ENCODE peak calls at places on chromosomes 7 and 10, in four cellular contexts. S is IMR-90, X is K562, T is GM12878. E is an unnamed sample.

GRCh38 chr10:74076961-74077360 is 73.7 kb downstream of the AP3M1 start:
- DNase-seq in S (peak), X (no peak), T (no peak), E (no peak)

GRCh38 chr10:26703974-26704373 is 6.5 kb downstream of the PDSS1 start:
- DNase-seq in S (no peak), X (no peak), T (no peak), E (peak)

GRCh38 chr7:11427686-11428273 is 404.2 kb downstream of the THSD7A start:
- DNase-seq in S (peak), X (peak), T (no peak), E (peak)

GRCh38 chr7:99772565-99772964 is 11.4 kb downstream of the CYP3A4 start:
- DNase-seq in S (no peak), X (no peak), T (no peak), E (no peak)

GRCh38 chr7:33790746-33791145 is 114.6 kb upstream of the BMPER start:
- DNase-seq in S (no peak), X (no peak), T (no peak), E (no peak)

GRCh38 chr7:131122394-131122793 is 205.3 kb upstream of the MKLN1 start:
- DNase-seq in S (no peak), X (no peak), T (no peak), E (no peak)

GRCh38 chr10:31404640-31405039 is 85.6 kb downstream of the ZEB1 start:
- DNase-seq in S (peak), X (no peak), T (no peak), E (no peak)

GRCh38 chr7:24891173-24891787 is 88.7 kb downstream of the OSBPL3 start:
- DNase-seq in S (no peak), X (no peak), T (no peak), E (peak)

GRCh38 chr7:93889261-93889660 is 1.3 kb downstream of the TFPI2 start:
- DNase-seq in S (peak), X (no peak), T (no peak), E (no peak)

GRCh38 chr10:110307805-110308204 is 3.1 kb upstream of the SMNDC1 start:
- DNase-seq in S (no peak), X (no peak), T (no peak), E (peak)

GRCh38 chr10:110312206-110312605 is 7.5 kb upstream of the SMNDC1 start:
- DNase-seq in S (no peak), X (no peak), T (no peak), E (no peak)

GRCh38 chr10:110313674-110314073 is 9.0 kb upstream of the SMNDC1 start:
- DNase-seq in S (no peak), X (no peak), T (no peak), E (no peak)

GRCh38 chr10:110310741-110311140 is 6.0 kb upstream of the SMNDC1 start:
- DNase-seq in S (no peak), X (no peak), T (no peak), E (peak)

GRCh38 chr10:110311357-110311949 is 6.7 kb upstream of the SMNDC1 start:
- DNase-seq in S (peak), X (no peak), T (peak), E (peak)
- TF ChIP-seq FOS in S (no peak), X (no peak), T (no peak), E (no peak)

DNA sequence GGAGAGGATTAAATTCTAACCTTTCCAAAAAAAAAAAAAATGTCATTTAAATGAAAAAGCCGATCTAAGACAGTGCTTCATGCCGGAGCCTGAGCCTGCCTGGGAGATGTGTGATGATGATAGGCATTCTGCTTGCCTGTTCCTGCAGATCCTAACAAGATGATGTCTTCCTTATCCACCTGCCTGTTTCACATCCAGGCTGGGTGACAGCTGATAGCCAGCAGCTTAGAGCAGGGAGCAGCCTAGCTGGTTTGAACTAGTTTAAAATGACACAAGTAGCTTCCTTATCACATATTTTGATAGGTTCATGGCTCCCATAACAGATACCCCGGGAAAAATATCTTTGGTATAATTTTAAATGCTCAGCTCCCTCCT is 96.7 kb upstream of the FGFR2 start:
- DNase-seq in S (no peak), X (no peak), T (no peak), E (no peak)
- H3K4me3 ChIP-seq in S (no peak), X (no peak), T (no peak), E (no peak)

DNA sequence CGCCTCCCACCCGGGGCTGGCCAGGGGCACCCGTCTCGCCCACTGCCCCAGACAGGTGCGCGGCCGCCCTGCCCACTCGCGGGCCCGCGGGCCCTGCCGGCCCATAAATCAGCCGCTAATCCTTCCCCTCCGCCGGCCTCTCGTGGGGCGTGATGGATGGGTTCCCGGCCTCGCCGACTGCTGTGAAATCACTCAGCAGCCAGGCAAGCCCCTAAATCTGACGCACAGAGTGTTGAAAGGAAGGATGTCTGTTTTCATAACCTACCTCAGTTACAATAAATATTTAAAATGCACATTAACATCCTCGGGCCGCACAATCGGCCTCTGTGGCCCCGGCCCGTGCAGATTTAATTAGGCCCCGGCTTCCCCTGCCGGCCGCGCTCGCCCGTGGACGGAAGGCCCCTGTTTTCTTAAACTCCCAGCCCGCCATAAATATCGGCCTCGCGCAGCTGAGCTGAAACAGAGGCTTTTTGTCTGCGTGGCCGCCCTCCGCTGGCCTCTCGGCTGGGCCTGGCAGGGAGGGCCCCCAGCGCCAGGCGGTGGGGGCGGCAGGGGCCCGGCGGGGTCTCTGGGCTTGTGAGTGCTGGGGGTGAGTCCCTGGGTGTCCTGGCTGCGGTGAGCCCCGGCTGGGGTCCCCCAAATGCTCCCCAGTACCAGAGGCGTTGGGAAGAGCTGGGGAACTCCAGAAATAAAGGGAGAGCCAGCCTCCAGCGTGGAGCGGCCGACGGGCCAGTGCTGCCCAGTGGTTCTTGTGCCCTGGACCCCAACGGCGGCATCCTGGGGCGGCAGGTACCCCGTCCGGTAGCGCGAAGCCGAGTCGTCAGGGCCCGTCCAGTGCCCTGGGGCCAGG is 90.7 kb downstream of the UNCX start:
- DNase-seq in S (no peak), X (no peak), T (no peak), E (no peak)
- TF ChIP-seq FOS in S (no peak), X (no peak), T (no peak), E (no peak)

DNA sequence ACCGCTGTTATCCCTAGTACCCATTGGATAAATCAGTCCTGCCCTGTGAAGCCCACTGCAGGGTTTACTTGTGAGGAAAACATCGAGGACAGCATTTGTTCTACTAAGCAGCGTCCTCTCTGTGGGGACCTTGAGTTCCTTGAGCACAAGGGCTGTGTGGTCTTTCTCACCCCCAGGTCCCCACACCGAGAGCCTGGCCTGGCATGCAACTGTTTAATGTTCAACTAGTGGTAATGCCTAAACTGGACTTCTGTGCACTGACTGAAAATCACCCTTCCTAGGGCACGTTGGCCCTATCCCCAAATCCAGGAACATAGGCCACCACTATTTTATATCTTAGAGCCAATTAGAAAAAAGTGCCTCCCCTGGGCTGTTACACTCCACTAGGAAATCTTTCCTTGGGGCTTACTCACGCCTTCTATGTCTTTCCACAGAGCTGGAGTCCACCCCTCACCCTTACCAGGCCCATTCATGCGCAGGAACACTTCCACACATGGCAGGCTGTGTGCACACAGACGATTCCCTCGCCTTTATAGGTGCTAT is 1.7 kb upstream of the TMEM213 start:
- DNase-seq in S (no peak), X (no peak), T (no peak), E (no peak)
- H3K4me3 ChIP-seq in S (no peak), X (no peak), T (no peak), E (no peak)

E was measured in endothelial cell of umbilical vein.